ENCODE peak calls at places on chromosome 12, in eight cellular contexts. A is mucosa of gallbladder, S is AG04450, G is endothelial cell, D is mesendoderm, B is fibroblast of pulmonary artery, K is BJ, M is pulmonary artery endothelial cell. T is an unnamed sample.

GRCh38 chr12:120366884-120367251 is 2.1 kb downstream of the MSI1 start:
- DNase-seq in S (no peak), B (no peak), G (no peak), A (no peak), K (no peak), M (no peak), D (no peak), T (no peak)

GRCh38 chr12:124904306-124905098 is 9.9 kb downstream of the UBC start:
- DNase-seq in S (no peak), B (peak), D (peak), M (no peak), K (peak), A (peak), G (no peak), T (no peak)

GRCh38 chr12:104566244-104566993 is 109.7 kb downstream of the CHST11 start:
- DNase-seq in G (no peak), B (no peak), K (no peak), M (no peak), A (no peak), S (no peak), D (no peak), T (no peak)

GRCh38 chr12:127482950-127483349 is 784.0 kb upstream of the TMEM132C start:
- DNase-seq in B (no peak), D (no peak), G (no peak), A (no peak), S (no peak), M (no peak), K (no peak), T (no peak)

GRCh38 chr12:38585090-38585489 is 268.5 kb downstream of the ALG10B start:
- DNase-seq in K (no peak), M (no peak), G (no peak), S (no peak), B (no peak), A (no peak), D (no peak), T (no peak)

GRCh38 chr12:67358686-67359374 is 89.7 kb downstream of the CAND1 start:
- DNase-seq in M (no peak), B (peak), D (no peak), A (no peak), S (peak), G (no peak), K (peak), T (peak)

GRCh38 chr12:120761581-120761980 is 36.0 kb downstream of the ACADS start:
- DNase-seq in B (peak), D (no peak), G (no peak), K (no peak), M (no peak), S (no peak), A (peak), T (peak)

GRCh38 chr12:28611501-28611900 is 421.2 kb downstream of the CCDC91 start:
- DNase-seq in D (no peak), A (no peak), S (no peak), K (no peak), B (no peak), M (no peak), G (no peak), T (no peak)

GRCh38 chr12:119055977-119056376 is 74.6 kb downstream of the SRRM4 start:
- DNase-seq in G (no peak), A (no peak), K (no peak), M (no peak), S (no peak), D (no peak), B (no peak), T (no peak)

GRCh38 chr12:42482820-42483533 is 106.6 kb downstream of the PRICKLE1 start:
- DNase-seq in M (no peak), K (no peak), B (peak), G (peak), A (peak), S (no peak), D (peak), T (no peak)

GRCh38 chr12:116924558-116925453 is 14.1 kb downstream of the FBXW8 start:
- DNase-seq in K (no peak), S (peak), M (peak), G (no peak), A (peak), B (peak), D (peak), T (peak)

GRCh38 chr12:24014240-24014639 is 64.8 kb upstream of the SOX5 start:
- DNase-seq in A (no peak), K (no peak), M (no peak), D (peak), G (no peak), B (no peak), S (no peak), T (no peak)

GRCh38 chr12:107131832-107132616 is 38.7 kb upstream of the CRY1 start:
- DNase-seq in B (peak), A (peak), G (peak), K (peak), D (peak), M (peak), S (peak), T (peak)

T was measured in AG04449.